ENCODE peak calls at places on chromosomes 13 and 19, in five cellular contexts. M is H1, R is GM12891, K is K562, Y is HepG2. Z is an unnamed sample.

GRCh38 chr13:99390601-99391000 is 83.4 kb upstream of the GPR183 start:
- DNase-seq in Y (no peak), M (no peak), R (no peak), K (no peak), Z (no peak)

GRCh38 chr13:73433893-73434292 is 375.1 kb downstream of the KLF5 start:
- DNase-seq in M (no peak), R (no peak), Y (no peak), K (no peak), Z (no peak)

GRCh38 chr19:55304279-55304978 is 20.6 kb downstream of the BRSK1 start:
- DNase-seq in Y (peak; percentile 50), R (no peak), K (peak; percentile 84), M (no peak), Z (peak; percentile 69)

GRCh38 chr13:106690779-106691178 is 122.8 kb upstream of the ARGLU1 start:
- DNase-seq in K (no peak), M (no peak), Y (no peak), R (no peak), Z (no peak)

GRCh38 chr13:44459674-44460073 is 86.0 kb downstream of the SERP2 start:
- DNase-seq in Y (no peak), K (no peak), M (no peak), R (no peak), Z (no peak)

GRCh38 chr19:47497821-47498520 is 14.0 kb upstream of the KPTN start:
- DNase-seq in R (no peak), Y (no peak), K (no peak), M (no peak), Z (no peak)

GRCh38 chr19:45182758-45183157 is 4.2 kb downstream of the BLOC1S3 start:
- DNase-seq in Y (no peak), R (no peak), K (no peak), M (no peak), Z (no peak)

GRCh38 chr13:28558126-28558525 is 63.2 kb upstream of the FLT1 start:
- DNase-seq in M (no peak), R (no peak), K (no peak), Y (no peak), Z (no peak)

GRCh38 chr19:31110331-31110730 is 238.9 kb downstream of the TSHZ3 start:
- DNase-seq in Y (no peak), K (no peak), M (peak; percentile 9), R (no peak), Z (no peak)
- TF ChIP-seq TAF1 in Y (no peak), K (no peak), M (no peak), R (no peak), Z (no peak)

GRCh38 chr13:110265341-110265681 is 41.6 kb downstream of the COL4A1 start:
- DNase-seq in Y (no peak), K (no peak), M (no peak), R (no peak), Z (no peak)

GRCh38 chr13:110264685-110265275 is 42.2 kb downstream of the COL4A1 start:
- DNase-seq in R (no peak), M (no peak), K (no peak), Y (no peak), Z (no peak)

GRCh38 chr13:110266431-110266809 is 40.5 kb downstream of the COL4A1 start:
- DNase-seq in M (no peak), K (no peak), Y (no peak), R (no peak), Z (no peak)

GRCh38 chr13:110266983-110267382 is 40.0 kb downstream of the COL4A1 start:
- DNase-seq in Y (no peak), K (no peak), M (no peak), R (no peak), Z (no peak)

GRCh38 chr13:110265682-110266430 is 41.1 kb downstream of the COL4A1 start:
- DNase-seq in K (no peak), M (no peak), R (no peak), Y (no peak), Z (no peak)
- TF ChIP-seq POLR2AphosphoS5 in K (no peak), M (no peak), R (no peak), Y (no peak), Z (no peak)

GRCh38 chr19:11197291-11198174 is at the start of gene KANK2:
- DNase-seq in K (peak; percentile 97), M (peak; percentile 65), R (peak; percentile 98), Y (peak; percentile 68), Z (peak; percentile 99)
- TF ChIP-seq POLR2A in K (peak; percentile 69), M (no peak), R (no peak), Y (peak; percentile 86), Z (no peak)

GRCh38 chr19:30521937-30522336 is 149.8 kb downstream of the ZNF536 start:
- DNase-seq in M (no peak), K (no peak), Y (no peak), R (no peak), Z (no peak)

GRCh38 chr19:30525383-30525782 is 153.2 kb downstream of the ZNF536 start:
- DNase-seq in M (no peak), K (no peak), R (no peak), Y (no peak), Z (no peak)

GRCh38 chr19:30522359-30522758 is 150.2 kb downstream of the ZNF536 start:
- DNase-seq in R (no peak), M (no peak), Y (no peak), K (no peak), Z (no peak)

GRCh38 chr19:30520735-30521479 is 148.7 kb downstream of the ZNF536 start:
- DNase-seq in R (no peak), K (no peak), Y (no peak), M (no peak), Z (no peak)

DNA sequence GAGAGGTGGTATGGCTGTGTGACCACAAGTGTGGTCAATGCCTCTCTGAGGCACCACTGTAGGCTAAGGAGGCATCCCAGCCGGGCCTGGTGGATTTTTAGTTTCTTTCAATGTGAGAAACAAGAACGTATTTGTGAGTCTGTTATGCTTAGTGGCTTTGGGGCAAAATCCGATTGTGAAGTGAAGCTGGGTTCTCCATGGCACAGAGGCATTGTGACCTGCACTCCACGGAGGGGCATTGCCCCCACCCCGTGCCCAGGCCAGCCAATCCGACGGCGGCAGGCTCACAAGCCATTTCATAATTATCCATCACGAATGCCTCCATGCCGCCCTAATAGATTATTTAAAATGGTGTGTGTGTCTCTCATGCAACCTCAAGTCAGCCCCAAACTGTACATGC is 151.6 kb downstream of the ZNF536 start:
- DNase-seq in Y (no peak), R (no peak), K (no peak), M (no peak), Z (no peak)
- TF ChIP-seq TAF1 in Y (no peak), R (no peak), K (no peak), M (no peak), Z (no peak)